ENCODE peak calls at places on chromosomes 1 and 21, in four cellular contexts. One of them, this sample, is unnamed.

GRCh38 chr1:8879348-8880067 is 1.0 kb upstream of the ENO1 start:
- DNase-seq in activated CD8-positive, alpha-beta T cell treated with anti-CD3 and anti-CD28 coated beads, Interleukin-2, amount 10 ng/mL, durations not matched to agents 7 days and 5 days: no peak
- DNase-seq in GM04503: no peak
- DNase-seq in occipital lobe: no peak
- DNase-seq in this sample: no peak

GRCh38 chr1:5425304-5425703 is 566.9 kb downstream of the NPHP4 start:
- DNase-seq in GM04503: no peak
- DNase-seq in occipital lobe: no peak
- DNase-seq in activated CD8-positive, alpha-beta T cell treated with anti-CD3 and anti-CD28 coated beads, Interleukin-2, amount 10 ng/mL, durations not matched to agents 7 days and 5 days: no peak
- DNase-seq in this sample: no peak

GRCh38 chr1:214452152-214452806 is 99.1 kb downstream of the PTPN14 start:
- DNase-seq in occipital lobe: no peak
- DNase-seq in activated CD8-positive, alpha-beta T cell treated with anti-CD3 and anti-CD28 coated beads, Interleukin-2, amount 10 ng/mL, durations not matched to agents 7 days and 5 days: no peak
- DNase-seq in GM04503: no peak
- DNase-seq in this sample: no peak

GRCh38 chr1:48939828-48940227 is 163.1 kb upstream of the BEND5 start:
- DNase-seq in GM04503: no peak
- DNase-seq in occipital lobe: no peak
- DNase-seq in activated CD8-positive, alpha-beta T cell treated with anti-CD3 and anti-CD28 coated beads, Interleukin-2, amount 10 ng/mL, durations not matched to agents 7 days and 5 days: no peak
- DNase-seq in this sample: no peak

GRCh38 chr21:27219068-27219467 is 252.2 kb upstream of the ADAMTS5 start:
- DNase-seq in GM04503: peak
- DNase-seq in activated CD8-positive, alpha-beta T cell treated with anti-CD3 and anti-CD28 coated beads, Interleukin-2, amount 10 ng/mL, durations not matched to agents 7 days and 5 days: no peak
- DNase-seq in occipital lobe: no peak
- DNase-seq in this sample: no peak

GRCh38 chr1:82449671-82450070 is 648.9 kb downstream of the ADGRL2 start:
- DNase-seq in occipital lobe: no peak
- DNase-seq in GM04503: peak
- DNase-seq in activated CD8-positive, alpha-beta T cell treated with anti-CD3 and anti-CD28 coated beads, Interleukin-2, amount 10 ng/mL, durations not matched to agents 7 days and 5 days: no peak
- DNase-seq in this sample: no peak

GRCh38 chr21:25872271-25872670 is 137.5 kb downstream of the GABPA start:
- DNase-seq in GM04503: no peak
- DNase-seq in occipital lobe: no peak
- DNase-seq in activated CD8-positive, alpha-beta T cell treated with anti-CD3 and anti-CD28 coated beads, Interleukin-2, amount 10 ng/mL, durations not matched to agents 7 days and 5 days: no peak
- DNase-seq in this sample: no peak

GRCh38 chr21:45640001-45640887 is 3.3 kb upstream of the PCBP3 start:
- DNase-seq in GM04503: no peak
- DNase-seq in activated CD8-positive, alpha-beta T cell treated with anti-CD3 and anti-CD28 coated beads, Interleukin-2, amount 10 ng/mL, durations not matched to agents 7 days and 5 days: no peak
- DNase-seq in occipital lobe: no peak
- DNase-seq in this sample: no peak

GRCh38 chr1:110011527-110012041 is 22.8 kb upstream of the STRIP1 start:
- DNase-seq in occipital lobe: no peak
- DNase-seq in activated CD8-positive, alpha-beta T cell treated with anti-CD3 and anti-CD28 coated beads, Interleukin-2, amount 10 ng/mL, durations not matched to agents 7 days and 5 days: peak
- DNase-seq in GM04503: no peak
- DNase-seq in this sample: peak

GRCh38 chr1:25590096-25590824 is 26.3 kb upstream of the MAN1C1 start:
- DNase-seq in GM04503: no peak
- DNase-seq in activated CD8-positive, alpha-beta T cell treated with anti-CD3 and anti-CD28 coated beads, Interleukin-2, amount 10 ng/mL, durations not matched to agents 7 days and 5 days: no peak
- DNase-seq in occipital lobe: no peak
- DNase-seq in this sample: no peak

GRCh38 chr1:1239624-1240347 is 6.7 kb downstream of the C1QTNF12 start:
- DNase-seq in occipital lobe: no peak
- DNase-seq in GM04503: no peak
- DNase-seq in activated CD8-positive, alpha-beta T cell treated with anti-CD3 and anti-CD28 coated beads, Interleukin-2, amount 10 ng/mL, durations not matched to agents 7 days and 5 days: no peak
- DNase-seq in this sample: no peak

GRCh38 chr1:184193451-184193850 is 141.9 kb downstream of the TSEN15 start:
- DNase-seq in occipital lobe: no peak
- DNase-seq in activated CD8-positive, alpha-beta T cell treated with anti-CD3 and anti-CD28 coated beads, Interleukin-2, amount 10 ng/mL, durations not matched to agents 7 days and 5 days: no peak
- DNase-seq in GM04503: no peak
- DNase-seq in this sample: no peak

GRCh38 chr1:235954306-235955283 is 87.9 kb upstream of the LYST start:
- DNase-seq in occipital lobe: no peak
- DNase-seq in GM04503: no peak
- DNase-seq in activated CD8-positive, alpha-beta T cell treated with anti-CD3 and anti-CD28 coated beads, Interleukin-2, amount 10 ng/mL, durations not matched to agents 7 days and 5 days: peak
- DNase-seq in this sample: no peak

GRCh38 chr1:31980835-31981782 is 32.6 kb upstream of the KHDRBS1 start:
- DNase-seq in activated CD8-positive, alpha-beta T cell treated with anti-CD3 and anti-CD28 coated beads, Interleukin-2, amount 10 ng/mL, durations not matched to agents 7 days and 5 days: no peak
- DNase-seq in GM04503: no peak
- DNase-seq in occipital lobe: no peak
- DNase-seq in this sample: no peak

GRCh38 chr1:63042278-63042677 is 258.3 kb downstream of the ATG4C start:
- DNase-seq in activated CD8-positive, alpha-beta T cell treated with anti-CD3 and anti-CD28 coated beads, Interleukin-2, amount 10 ng/mL, durations not matched to agents 7 days and 5 days: no peak
- DNase-seq in GM04503: no peak
- DNase-seq in occipital lobe: no peak
- DNase-seq in this sample: no peak

GRCh38 chr1:160162936-160163335 is 11.5 kb downstream of the ATP1A4 start:
- DNase-seq in activated CD8-positive, alpha-beta T cell treated with anti-CD3 and anti-CD28 coated beads, Interleukin-2, amount 10 ng/mL, durations not matched to agents 7 days and 5 days: no peak
- DNase-seq in GM04503: no peak
- DNase-seq in occipital lobe: no peak
- DNase-seq in this sample: no peak

GRCh38 chr1:196678510-196678884 is 26.7 kb downstream of the CFH start:
- DNase-seq in activated CD8-positive, alpha-beta T cell treated with anti-CD3 and anti-CD28 coated beads, Interleukin-2, amount 10 ng/mL, durations not matched to agents 7 days and 5 days: no peak
- DNase-seq in occipital lobe: no peak
- DNase-seq in GM04503: peak
- DNase-seq in this sample: peak

GRCh38 chr1:111690306-111690617 is 48.9 kb downstream of the INKA2 start:
- DNase-seq in activated CD8-positive, alpha-beta T cell treated with anti-CD3 and anti-CD28 coated beads, Interleukin-2, amount 10 ng/mL, durations not matched to agents 7 days and 5 days: no peak
- DNase-seq in GM04503: peak
- DNase-seq in occipital lobe: no peak
- DNase-seq in this sample: peak

This sample was measured in AG09319.